ENCODE peak calls at places on chromosomes 2 and 18, in five cellular contexts. J is GM06990, Y is progenitor cell of endocrine pancreas, T is neural crest cell, Q is lower leg skin. W is an unnamed sample.

GRCh38 chr2:6325616-6326015 is 540.1 kb downstream of the CMPK2 start:
- DNase-seq in J (no peak), Y (no peak), T (no peak), Q (no peak), W (no peak)

GRCh38 chr18:28808373-28808772 is 631.4 kb upstream of the CDH2 start:
- DNase-seq in J (no peak), Y (no peak), T (no peak), Q (no peak), W (no peak)

GRCh38 chr2:131646669-131647297 is 119.1 kb downstream of the CCDC74A start:
- DNase-seq in J (no peak), Y (no peak), T (no peak), Q (no peak), W (no peak)

GRCh38 chr2:207394203-207394741 is 135.5 kb upstream of the CREB1 start:
- DNase-seq in J (no peak), Y (no peak), T (no peak), Q (no peak), W (no peak)

GRCh38 chr2:167651406-167652151 is 595.8 kb downstream of the STK39 start:
- DNase-seq in J (no peak), Y (no peak), T (peak; percentile 35), Q (no peak), W (no peak)

GRCh38 chr2:72533767-72534166 is 292.1 kb downstream of the EXOC6B start:
- DNase-seq in J (no peak), Y (no peak), T (no peak), Q (no peak), W (no peak)

GRCh38 chr2:150872919-150873772 is 385.7 kb upstream of the RND3 start:
- DNase-seq in J (no peak), Y (no peak), T (no peak), Q (no peak), W (no peak)

GRCh38 chr2:168912466-168913170 is 11.5 kb downstream of the G6PC2 start:
- DNase-seq in J (no peak), Y (peak; percentile 12), T (no peak), Q (no peak), W (no peak)

GRCh38 chr18:3040881-3041280 is 27.9 kb upstream of the LPIN2 start:
- DNase-seq in J (no peak), Y (no peak), T (no peak), Q (peak; percentile 68), W (no peak)

GRCh38 chr2:201466050-201466660 is 14.6 kb downstream of the STRADB start:
- DNase-seq in J (no peak), Y (no peak), T (no peak), Q (no peak), W (no peak)

GRCh38 chr2:28390857-28391563 is 1.6 kb upstream of the FOSL2 start:
- DNase-seq in J (no peak), Y (peak; percentile 42), T (peak; percentile 34), Q (peak; percentile 98), W (peak; percentile 29)

GRCh38 chr18:69843047-69843446 is 104.6 kb downstream of the CD226 start:
- DNase-seq in J (no peak), Y (no peak), T (no peak), Q (no peak), W (no peak)

GRCh38 chr2:85924522-85924921 is 35.7 kb upstream of the ST3GAL5 start:
- DNase-seq in J (no peak), Y (no peak), T (no peak), Q (no peak), W (no peak)

GRCh38 chr2:124024491-124025348 is at the start of gene CNTNAP5:
- DNase-seq in J (peak; percentile 6), Y (peak; percentile 79), T (peak; percentile 84), Q (no peak), W (peak; percentile 43)

GRCh38 chr2:62660087-62660486 is 45.4 kb upstream of the EHBP1 start:
- DNase-seq in J (peak; percentile 42), Y (no peak), T (no peak), Q (no peak), W (peak; percentile 39)

GRCh38 chr2:12412898-12413305 is 303.8 kb upstream of the TRIB2 start:
- DNase-seq in J (peak; percentile 56), Y (no peak), T (no peak), Q (no peak), W (peak; percentile 19)

GRCh38 chr2:128797937-128798336 is 479.3 kb upstream of the HS6ST1 start:
- DNase-seq in J (peak; percentile 47), Y (no peak), T (no peak), Q (peak; percentile 71), W (no peak)

GRCh38 chr2:23614701-23615100 is 229.7 kb downstream of the KLHL29 start:
- DNase-seq in J (no peak), Y (no peak), T (no peak), Q (no peak), W (no peak)

GRCh38 chr2:67662222-67662621 is 265.1 kb downstream of the ETAA1 start:
- DNase-seq in J (no peak), Y (no peak), T (no peak), Q (no peak), W (no peak)

GRCh38 chr2:36697424-36698066 is 1.0 kb downstream of the VIT start:
- DNase-seq in J (no peak), Y (no peak), T (no peak), Q (no peak), W (no peak)

GRCh38 chr18:75455249-75456183 is 28.0 kb upstream of the SMIM21 start:
- DNase-seq in J (no peak), Y (peak; percentile 60), T (peak; percentile 32), Q (no peak), W (no peak)

GRCh38 chr2:164771897-164772296 is 69.7 kb downstream of the COBLL1 start:
- DNase-seq in J (no peak), Y (no peak), T (no peak), Q (no peak), W (no peak)

GRCh38 chr2:49210191-49210590 is 55.9 kb upstream of the FSHR start:
- DNase-seq in J (no peak), Y (no peak), T (no peak), Q (no peak), W (no peak)

GRCh38 chr2:98658816-98659486 is 50.6 kb downstream of the UNC50 start:
- DNase-seq in J (no peak), Y (no peak), T (no peak), Q (no peak), W (no peak)

GRCh38 chr2:203809084-203809521 is 58.5 kb upstream of the CTLA4 start:
- DNase-seq in J (no peak), Y (no peak), T (no peak), Q (no peak), W (no peak)

GRCh38 chr18:811192-812122 is 585 bp downstream of the YES1 start:
- DNase-seq in J (no peak), Y (peak; percentile 53), T (no peak), Q (peak; percentile 88), W (no peak)

GRCh38 chr2:17362956-17363355 is 155.3 kb downstream of the RAD51AP2 start:
- DNase-seq in J (no peak), Y (no peak), T (no peak), Q (no peak), W (no peak)
- TF ChIP-seq CTCF in J (no peak), Y (no peak), T (no peak), Q (no peak), W (no peak)

DNA sequence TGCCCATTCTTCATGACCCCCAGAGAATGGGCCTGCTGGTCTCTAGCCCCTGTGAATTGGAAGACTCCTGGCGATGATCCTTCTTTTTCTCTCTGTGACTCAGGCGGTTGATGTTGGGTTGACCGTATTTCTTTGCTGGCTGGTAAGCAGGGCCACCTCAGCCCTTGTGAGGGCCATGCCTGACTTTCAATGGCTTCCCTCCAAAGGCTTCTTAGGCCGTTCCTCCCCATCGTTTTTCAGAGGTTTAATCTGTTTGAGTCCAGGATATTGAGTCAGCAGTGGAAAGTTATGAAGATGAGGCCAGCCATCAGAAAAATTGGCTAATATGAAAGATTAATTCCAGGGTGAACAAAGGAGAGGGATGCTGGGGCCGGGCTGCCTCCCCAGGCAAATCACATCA is 13.6 kb downstream of the HPCAL1 start:
- DNase-seq in J (no peak), Y (no peak), T (no peak), Q (no peak), W (no peak)
- TF ChIP-seq CTCF in J (no peak), Y (no peak), T (no peak), Q (no peak), W (no peak)

GRCh38 chr2:45650851-45651414 is 542 bp upstream of the PRKCE start:
- DNase-seq in J (peak; percentile 93), Y (peak; percentile 77), T (peak; percentile 90), Q (peak; percentile 99), W (peak; percentile 91)
- TF ChIP-seq CTCF in J (peak; percentile 32), Y (peak; percentile 49), T (peak; percentile 43), Q (peak; percentile 57), W (peak; percentile 32)

GRCh38 chr2:32061973-32062861 is 1.1 kb upstream of the SPAST start:
- DNase-seq in J (no peak), Y (no peak), T (no peak), Q (peak; percentile 82), W (peak; percentile 24)

GRCh38 chr2:32063310-32064020 is at the start of gene SPAST:
- DNase-seq in J (peak; percentile 99), Y (peak; percentile 97), T (peak; percentile 96), Q (peak; percentile 99), W (peak; percentile 99)

GRCh38 chr2:32064021-32064678 is 794 bp downstream of the SPAST start:
- DNase-seq in J (no peak), Y (no peak), T (no peak), Q (no peak), W (peak; percentile 41)

GRCh38 chr2:32064713-32065112 is 1.4 kb downstream of the SPAST start:
- DNase-seq in J (no peak), Y (no peak), T (no peak), Q (no peak), W (no peak)

DNA sequence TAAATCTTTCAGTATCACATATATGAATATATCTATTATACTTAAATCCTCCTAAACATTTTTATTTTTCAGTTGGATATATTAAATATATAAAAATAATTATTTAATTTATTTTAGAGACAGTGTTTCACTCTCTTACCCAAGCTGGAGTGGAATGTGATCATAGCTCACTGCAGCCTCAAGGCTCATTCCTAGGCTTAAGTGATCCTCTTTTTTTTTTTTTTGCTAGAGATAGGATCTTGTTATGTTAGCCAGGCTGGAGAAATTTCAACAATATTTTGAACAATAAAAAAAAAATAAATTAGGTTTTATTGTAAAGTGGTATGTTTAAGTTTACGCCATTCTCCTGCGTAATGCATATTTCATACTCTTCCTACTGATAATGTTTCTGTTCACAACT is 4.2 kb downstream of the SPAST start:
- DNase-seq in J (no peak), Y (no peak), T (no peak), Q (no peak), W (no peak)
- TF ChIP-seq CTCF in J (no peak), Y (no peak), T (no peak), Q (no peak), W (no peak)

GRCh38 chr2:189425676-189426075 is 15.6 kb upstream of the WDR75 start:
- DNase-seq in J (no peak), Y (no peak), T (no peak), Q (no peak), W (no peak)
- TF ChIP-seq CTCF in J (no peak), Y (no peak), T (no peak), Q (no peak), W (no peak)

GRCh38 chr2:120465701-120465988 is 119.7 kb downstream of the INHBB start:
- DNase-seq in J (no peak), Y (no peak), T (no peak), Q (no peak), W (no peak)
- TF ChIP-seq CTCF in J (no peak), Y (no peak), T (no peak), Q (no peak), W (no peak)

GRCh38 chr2:53515435-53516332 is 251.9 kb upstream of the CHAC2 start:
- DNase-seq in J (no peak), Y (no peak), T (no peak), Q (no peak), W (no peak)
- TF ChIP-seq CTCF in J (no peak), Y (peak; percentile 14), T (no peak), Q (no peak), W (no peak)

W was measured in GM10248.